ENCODE peak calls at places on chromosomes 11 and 22, in nine cellular contexts. M, U, R, H, D, X, G, K and F are unnamed samples.

GRCh38 chr11:10488581-10489443 is 33.7 kb downstream of the AMPD3 start:
- DNase-seq in M (peak), U (no peak), R (peak), H (no peak), D (peak), X (peak), G (peak), K (no peak), F (no peak)

GRCh38 chr11:119421941-119422504 is 949 bp downstream of the THY1 start:
- DNase-seq in M (no peak), U (peak), R (no peak), H (peak), D (no peak), X (peak), G (no peak), K (no peak), F (no peak)

GRCh38 chr11:86673872-86674750 is 1.7 kb upstream of the ME3 start:
- DNase-seq in M (no peak), U (no peak), R (no peak), H (no peak), D (no peak), X (no peak), G (no peak), K (no peak), F (no peak)

GRCh38 chr11:86606270-86606848 is 66.1 kb downstream of the ME3 start:
- DNase-seq in M (no peak), U (no peak), R (no peak), H (no peak), D (no peak), X (no peak), G (no peak), K (no peak), F (no peak)

GRCh38 chr11:41659990-41660389 is 200.5 kb upstream of the LRRC4C start:
- DNase-seq in M (no peak), U (peak), R (no peak), H (no peak), D (no peak), X (no peak), G (no peak), K (peak), F (no peak)

GRCh38 chr11:120385110-120385509 is 48.9 kb downstream of the ARHGEF12 start:
- DNase-seq in M (no peak), U (peak), R (no peak), H (no peak), D (no peak), X (no peak), G (no peak), K (no peak), F (no peak)

GRCh38 chr11:116852261-116853125 is 15.1 kb upstream of the APOA1 start:
- DNase-seq in M (peak), U (peak), R (peak), H (no peak), D (no peak), X (no peak), G (peak), K (peak), F (no peak)

GRCh38 chr22:48444320-48445112 is 1383.2 kb downstream of the BRD1 start:
- DNase-seq in M (peak), U (no peak), R (no peak), H (peak), D (no peak), X (no peak), G (no peak), K (no peak), F (no peak)

GRCh38 chr22:26409705-26410376 is 19.2 kb upstream of the ASPHD2 start:
- DNase-seq in M (no peak), U (no peak), R (no peak), H (no peak), D (no peak), X (no peak), G (no peak), K (no peak), F (no peak)

GRCh38 chr11:64122411-64123101 is 43.4 kb downstream of the MACROD1 start:
- DNase-seq in M (no peak), U (no peak), R (no peak), H (no peak), D (no peak), X (peak), G (no peak), K (no peak), F (no peak)

GRCh38 chr11:72036687-72037086 is 38.0 kb downstream of the IL18BP start:
- DNase-seq in M (no peak), U (no peak), R (no peak), H (no peak), D (no peak), X (no peak), G (no peak), K (no peak), F (no peak)

GRCh38 chr22:42343136-42343484 is 72.7 kb upstream of the TCF20 start:
- DNase-seq in M (no peak), U (no peak), R (no peak), H (no peak), D (no peak), X (no peak), G (no peak), K (no peak), F (no peak)

GRCh38 chr22:40107756-40108437 is 69.8 kb upstream of the TNRC6B start:
- DNase-seq in M (no peak), U (peak), R (peak), H (peak), D (peak), X (no peak), G (peak), K (peak), F (no peak)

GRCh38 chr11:120465921-120466534 is 45.5 kb upstream of the GRIK4 start:
- DNase-seq in M (no peak), U (no peak), R (no peak), H (no peak), D (no peak), X (no peak), G (no peak), K (no peak), F (no peak)

GRCh38 chr11:19978668-19979518 is 181.4 kb downstream of the DBX1 start:
- DNase-seq in M (no peak), U (peak), R (peak), H (peak), D (no peak), X (no peak), G (peak), K (no peak), F (no peak)

GRCh38 chr11:120929664-120930154 is 94.2 kb upstream of the TBCEL start:
- DNase-seq in M (no peak), U (peak), R (peak), H (peak), D (peak), X (peak), G (peak), K (peak), F (peak)

GRCh38 chr11:12581923-12582322 is 92.3 kb upstream of the TEAD1 start:
- DNase-seq in M (no peak), U (peak), R (no peak), H (peak), D (no peak), X (peak), G (peak), K (no peak), F (no peak)

GRCh38 chr11:117110294-117110950 is 12.2 kb upstream of the SIK3 start:
- DNase-seq in M (no peak), U (no peak), R (no peak), H (no peak), D (no peak), X (no peak), G (no peak), K (no peak), F (no peak)

GRCh38 chr11:46382644-46383403 is 1.4 kb downstream of the MDK start:
- DNase-seq in M (peak), U (peak), R (no peak), H (peak), D (no peak), X (peak), G (peak), K (peak), F (no peak)

GRCh38 chr11:32332990-32333334 is 102.4 kb downstream of the WT1 start:
- DNase-seq in M (no peak), U (no peak), R (no peak), H (no peak), D (no peak), X (no peak), G (no peak), K (no peak), F (no peak)

GRCh38 chr11:63639195-63639832 is 25.1 kb upstream of the PLAAT3 start:
- DNase-seq in M (no peak), U (peak), R (no peak), H (peak), D (no peak), X (peak), G (no peak), K (no peak), F (no peak)

GRCh38 chr11:1825039-1825740 is 9.6 kb upstream of the SYT8 start:
- DNase-seq in M (peak), U (peak), R (no peak), H (no peak), D (peak), X (peak), G (no peak), K (peak), F (no peak)

GRCh38 chr11:83573097-83573496 is 286.9 kb upstream of the CCDC90B start:
- DNase-seq in M (no peak), U (peak), R (no peak), H (peak), D (no peak), X (no peak), G (peak), K (no peak), F (no peak)

GRCh38 chr11:36055356-36055755 is 111.5 kb downstream of the LDLRAD3 start:
- DNase-seq in M (no peak), U (no peak), R (no peak), H (no peak), D (no peak), X (no peak), G (no peak), K (no peak), F (no peak)

GRCh38 chr22:41915783-41916493 is 1.1 kb upstream of the SHISA8 start:
- DNase-seq in M (no peak), U (no peak), R (no peak), H (no peak), D (no peak), X (no peak), G (no peak), K (no peak), F (no peak)

GRCh38 chr11:88337342-88338222 is at the start of gene CTSC:
- DNase-seq in M (peak), U (peak), R (peak), H (peak), D (peak), X (peak), G (peak), K (peak), F (peak)

GRCh38 chr11:124798991-124799383 is 1.2 kb downstream of the MSANTD2 start:
- DNase-seq in M (no peak), U (peak), R (no peak), H (peak), D (no peak), X (peak), G (peak), K (no peak), F (peak)

GRCh38 chr11:69683764-69684333 is 8.7 kb upstream of the LTO1 start:
- DNase-seq in M (peak), U (no peak), R (no peak), H (no peak), D (peak), X (peak), G (peak), K (peak), F (no peak)

GRCh38 chr11:30412509-30412908 is 89.6 kb downstream of the ARL14EP start:
- DNase-seq in M (no peak), U (no peak), R (no peak), H (no peak), D (no peak), X (no peak), G (no peak), K (no peak), F (no peak)

GRCh38 chr22:37669586-37669985 is 5.8 kb upstream of the LGALS1 start:
- DNase-seq in M (no peak), U (no peak), R (no peak), H (peak), D (no peak), X (no peak), G (no peak), K (no peak), F (no peak)

GRCh38 chr22:35631597-35631996 is 14.5 kb upstream of the MB start:
- DNase-seq in M (peak), U (peak), R (no peak), H (peak), D (peak), X (peak), G (peak), K (peak), F (no peak)

GRCh38 chr22:20232781-20233180 is 35.3 kb downstream of the RTN4R start:
- DNase-seq in M (no peak), U (no peak), R (no peak), H (no peak), D (no peak), X (no peak), G (no peak), K (no peak), F (no peak)

GRCh38 chr11:59158206-59159068 is 13.5 kb upstream of the DTX4 start:
- DNase-seq in M (no peak), U (peak), R (peak), H (peak), D (peak), X (peak), G (peak), K (peak), F (peak)

GRCh38 chr11:67389477-67389876 is 2.3 kb upstream of the RAD9A start:
- DNase-seq in M (peak), U (no peak), R (no peak), H (no peak), D (peak), X (peak), G (peak), K (peak), F (no peak)

GRCh38 chr22:40547729-40548143 is 88.8 kb downstream of the MRTFA start:
- DNase-seq in M (no peak), U (no peak), R (no peak), H (no peak), D (no peak), X (no peak), G (peak), K (no peak), F (no peak)

GRCh38 chr11:5846689-5847088 is 5.0 kb upstream of the OR52E6 start:
- DNase-seq in M (no peak), U (no peak), R (no peak), H (no peak), D (no peak), X (no peak), G (no peak), K (no peak), F (no peak)

GRCh38 chr11:7635137-7635536 is 38.2 kb downstream of the CYB5R2 start:
- DNase-seq in M (no peak), U (no peak), R (no peak), H (no peak), D (peak), X (no peak), G (no peak), K (peak), F (no peak)

GRCh38 chr11:11514246-11514645 is 107.6 kb downstream of the GALNT18 start:
- DNase-seq in M (no peak), U (no peak), R (no peak), H (no peak), D (no peak), X (no peak), G (no peak), K (no peak), F (no peak)

DNA sequence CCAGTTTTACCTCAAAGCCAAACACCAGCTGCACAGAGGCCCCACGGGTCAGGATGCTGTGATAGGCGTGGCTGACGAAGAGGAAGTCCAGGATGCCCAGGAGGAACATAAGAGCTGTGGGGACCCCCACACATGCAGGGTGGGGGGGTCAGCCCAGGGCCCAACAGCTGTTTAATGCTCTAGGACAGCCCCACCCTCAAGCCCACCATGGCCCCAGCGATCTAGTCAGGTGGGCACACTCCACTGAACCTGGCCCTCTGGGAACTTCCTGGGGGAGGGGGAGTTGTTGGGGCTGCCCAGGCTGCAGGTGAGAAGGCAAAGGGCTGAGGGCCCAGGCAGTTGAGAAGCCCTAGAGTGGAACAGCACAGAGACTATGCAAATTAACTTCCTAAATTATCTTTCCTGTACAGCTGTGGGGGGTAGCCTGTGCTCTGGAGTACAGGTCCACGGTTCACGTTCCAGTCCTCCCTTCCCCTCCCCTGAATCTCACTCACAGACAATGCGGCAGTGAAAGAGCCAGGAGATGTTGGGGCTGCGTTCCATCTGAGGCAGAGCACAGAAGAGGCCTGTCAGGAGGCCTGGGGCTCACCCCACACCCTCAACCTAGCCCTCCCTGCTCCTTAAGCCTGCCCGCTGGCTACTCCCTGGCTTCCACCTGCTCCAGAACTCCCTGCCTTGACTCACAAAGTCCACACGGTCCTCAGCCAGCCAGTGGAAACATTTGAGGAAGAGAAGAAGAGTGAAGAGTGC is 1.9 kb downstream of the SYVN1 start:
- DNase-seq in M (peak), U (no peak), R (no peak), H (no peak), D (no peak), X (peak), G (no peak), K (no peak), F (no peak)
- H3K4me3 ChIP-seq in M (peak), U (no peak), R (no peak), H (peak), D (peak), X (peak), G (no peak), K (no peak), F (peak)

GRCh38 chr22:33013051-33013450 is 45.1 kb downstream of the SYN3 start:
- DNase-seq in M (no peak), U (no peak), R (no peak), H (no peak), D (no peak), X (peak), G (no peak), K (no peak), F (no peak)
- TF ChIP-seq CTCF in M (no peak), U (no peak), R (no peak), H (no peak), D (no peak), X (peak), G (peak), K (no peak), F (no peak)

DNA sequence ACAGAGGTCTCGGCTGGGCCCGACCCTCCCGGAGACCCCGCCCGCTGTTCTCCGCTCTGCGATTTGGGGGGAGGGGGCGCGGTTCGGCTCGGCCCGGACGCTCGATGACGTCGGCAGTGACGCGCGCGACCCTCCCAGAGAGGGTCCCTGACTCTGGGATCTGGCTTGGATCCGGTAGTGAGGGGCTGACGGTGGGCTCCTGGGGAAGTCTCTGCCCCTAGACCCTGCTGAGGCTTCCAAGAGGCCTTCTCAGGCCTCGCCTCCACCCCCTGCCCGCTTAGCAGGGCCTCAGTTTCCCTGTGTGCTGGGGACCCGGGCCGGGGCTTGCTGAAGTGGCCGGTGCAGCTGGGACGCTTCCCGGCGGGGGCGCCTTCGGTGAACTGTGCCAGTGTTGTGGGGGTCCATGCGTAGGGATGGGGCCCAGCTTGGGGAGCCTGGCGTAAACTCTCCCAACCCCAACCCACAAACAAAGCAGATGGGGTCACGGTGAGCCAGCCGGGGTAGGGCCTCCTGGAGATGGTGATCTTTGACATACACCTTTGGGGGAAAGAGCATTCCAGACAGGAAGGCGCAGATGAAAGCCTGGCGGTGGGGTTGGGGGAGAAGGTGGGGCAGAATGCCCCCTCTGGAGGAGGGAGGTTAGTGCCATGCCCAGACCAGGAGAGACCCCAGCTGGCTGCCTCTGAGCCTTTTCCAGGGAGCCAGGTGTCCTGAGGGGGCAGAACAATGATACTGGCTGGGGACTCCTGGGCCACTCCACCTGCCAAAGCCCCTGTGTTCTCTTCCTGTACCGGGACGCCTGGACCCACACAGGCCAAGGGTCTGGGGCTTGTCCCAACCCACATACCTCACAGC is 1.0 kb downstream of the B4GALNT4 start:
- DNase-seq in M (no peak), U (no peak), R (no peak), H (no peak), D (no peak), X (peak), G (no peak), K (no peak), F (no peak)
- H3K4me3 ChIP-seq in M (no peak), U (peak), R (no peak), H (no peak), D (no peak), X (peak), G (peak), K (no peak), F (peak)

GRCh38 chr11:77038825-77039326 is 4.7 kb downstream of the B3GNT6 start:
- DNase-seq in M (no peak), U (no peak), R (no peak), H (no peak), D (no peak), X (no peak), G (no peak), K (no peak), F (no peak)
- TF ChIP-seq CTCF in M (no peak), U (no peak), R (no peak), H (no peak), D (no peak), X (no peak), G (no peak), K (no peak), F (no peak)

DNA sequence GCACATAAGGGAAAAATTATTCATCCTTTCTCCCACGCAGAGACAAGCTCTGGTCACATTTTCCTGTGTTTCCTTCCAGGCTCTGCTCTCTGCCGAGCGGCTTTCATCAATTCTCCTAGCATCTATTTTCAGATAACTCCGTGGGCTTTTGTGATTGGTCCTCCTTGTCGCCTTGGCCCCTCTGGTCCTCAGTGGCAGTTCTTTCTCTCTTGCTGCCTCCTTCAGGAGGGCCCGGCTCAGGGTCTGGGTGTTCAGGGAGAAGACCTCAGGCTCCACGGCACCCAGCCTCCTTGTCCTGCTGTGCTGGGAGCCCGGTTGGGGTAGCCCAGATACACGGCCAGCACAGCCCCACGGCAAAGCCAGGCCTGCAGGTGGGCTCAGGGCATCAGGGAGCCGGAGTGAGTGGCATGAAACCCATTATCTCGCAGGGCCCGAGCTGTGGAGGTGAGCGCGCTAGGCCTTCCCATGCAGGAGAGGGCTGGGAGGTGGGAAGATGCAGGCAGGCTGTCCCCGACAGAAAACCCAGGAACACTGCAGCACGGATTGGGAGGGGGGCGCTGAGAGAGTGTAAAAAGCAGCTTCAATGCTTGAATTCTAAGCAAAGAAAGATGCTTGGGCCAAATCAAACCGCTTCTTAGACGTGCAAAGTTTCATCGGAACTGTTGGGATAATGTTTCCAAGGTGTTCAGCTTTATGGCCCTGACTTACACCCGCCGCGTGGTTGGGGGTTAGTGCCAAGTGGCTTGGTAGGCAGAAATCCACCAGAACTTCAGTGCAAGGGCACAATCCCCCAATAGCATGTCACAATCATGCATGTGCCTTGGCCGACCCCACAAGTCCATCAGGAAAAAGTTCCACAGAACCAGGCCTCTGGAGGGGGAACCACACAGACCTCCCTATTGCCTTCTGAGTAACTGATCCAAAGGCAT is 81.9 kb upstream of the WNT7B start:
- DNase-seq in M (peak), U (no peak), R (no peak), H (no peak), D (peak), X (peak), G (no peak), K (no peak), F (no peak)
- H3K4me3 ChIP-seq in M (no peak), U (peak), R (no peak), H (peak), D (peak), X (no peak), G (no peak), K (peak), F (peak)